ENCODE peak calls at places on chromosome 18, in ten cellular contexts. N is uterus, P is nephron progenitor cell, I is Peyer's patch, M is cardiac muscle cell, R is neural crest cell, A is epithelial cell of esophagus, L is transverse colon, K is ovary, V is GM06990. B is an unnamed sample.

GRCh38 chr18:70907673-70908072 is 618.8 kb downstream of the SOCS6 start:
- DNase-seq in N (no peak), P (no peak), I (no peak), M (peak; percentile 2), R (no peak), A (no peak), L (no peak), K (no peak), V (no peak), B (peak; percentile 15)

GRCh38 chr18:37575646-37576045 is 10.0 kb upstream of the CELF4 start:
- DNase-seq in N (no peak), P (no peak), I (no peak), M (no peak), R (no peak), A (no peak), L (no peak), K (no peak), V (no peak), B (no peak)

GRCh38 chr18:74796928-74797576 is 199.4 kb downstream of the ZNF407 start:
- DNase-seq in N (no peak), P (no peak), I (no peak), M (peak; percentile 50), R (no peak), A (peak; percentile 58), L (no peak), K (no peak), V (no peak), B (peak; percentile 56)

GRCh38 chr18:46067431-46068007 is 4.5 kb downstream of the PSTPIP2 start:
- DNase-seq in N (no peak), P (no peak), I (no peak), M (peak; percentile 29), R (no peak), A (no peak), L (no peak), K (no peak), V (no peak), B (peak; percentile 22)

GRCh38 chr18:47901624-47902362 is 28.7 kb downstream of the SMAD2 start:
- DNase-seq in N (no peak), P (no peak), I (no peak), M (peak; percentile 42), R (no peak), A (no peak), L (no peak), K (no peak), V (peak; percentile 38), B (no peak)

GRCh38 chr18:10297079-10297478 is 157.4 kb upstream of the APCDD1 start:
- DNase-seq in N (no peak), P (peak; percentile 12), I (peak; percentile 34), M (no peak), R (no peak), A (no peak), L (no peak), K (no peak), V (no peak), B (no peak)

GRCh38 chr18:61544178-61544577 is 210.9 kb downstream of the CDH20 start:
- DNase-seq in N (no peak), P (no peak), I (no peak), M (no peak), R (no peak), A (no peak), L (no peak), K (no peak), V (no peak), B (no peak)

GRCh38 chr18:76889086-76889699 is 66.8 kb downstream of the ZNF236 start:
- DNase-seq in N (no peak), P (no peak), I (no peak), M (no peak), R (no peak), A (no peak), L (no peak), K (no peak), V (no peak), B (no peak)

GRCh38 chr18:11991021-11991770 is 9.9 kb downstream of the IMPA2 start:
- DNase-seq in N (no peak), P (no peak), I (no peak), M (no peak), R (no peak), A (no peak), L (no peak), K (no peak), V (no peak), B (no peak)

GRCh38 chr18:22446325-22446724 is 28.6 kb upstream of the CTAGE1 start:
- DNase-seq in N (no peak), P (no peak), I (no peak), M (no peak), R (no peak), A (no peak), L (no peak), K (no peak), V (no peak), B (no peak)

GRCh38 chr18:10526211-10526949 is 553 bp downstream of the NAPG start:
- DNase-seq in N (peak; percentile 68), P (peak; percentile 77), I (peak; percentile 67), M (peak; percentile 59), R (peak; percentile 37), A (peak; percentile 54), L (peak; percentile 58), K (peak; percentile 75), V (no peak), B (peak; percentile 51)

GRCh38 chr18:9673296-9674251 is 34.5 kb upstream of the RAB31 start:
- DNase-seq in N (no peak), P (no peak), I (peak; percentile 66), M (peak; percentile 81), R (no peak), A (peak; percentile 98), L (peak; percentile 56), K (no peak), V (peak; percentile 88), B (peak; percentile 84)

GRCh38 chr18:44977856-44978255 is 297.2 kb downstream of the SETBP1 start:
- DNase-seq in N (no peak), P (no peak), I (no peak), M (no peak), R (no peak), A (no peak), L (no peak), K (no peak), V (no peak), B (no peak)

GRCh38 chr18:36544036-36544725 is 246.7 kb downstream of the FHOD3 start:
- DNase-seq in N (no peak), P (no peak), I (no peak), M (no peak), R (no peak), A (peak; percentile 91), L (no peak), K (no peak), V (no peak), B (peak; percentile 36)

GRCh38 chr18:49976810-49977209 is 163.5 kb upstream of the ACAA2 start:
- DNase-seq in N (no peak), P (no peak), I (no peak), M (peak; percentile 3), R (no peak), A (no peak), L (no peak), K (no peak), V (no peak), B (no peak)

GRCh38 chr18:2424420-2424819 is 146.9 kb downstream of the METTL4 start:
- DNase-seq in N (no peak), P (no peak), I (no peak), M (no peak), R (no peak), A (peak; percentile 37), L (no peak), K (no peak), V (no peak), B (no peak)

DNA sequence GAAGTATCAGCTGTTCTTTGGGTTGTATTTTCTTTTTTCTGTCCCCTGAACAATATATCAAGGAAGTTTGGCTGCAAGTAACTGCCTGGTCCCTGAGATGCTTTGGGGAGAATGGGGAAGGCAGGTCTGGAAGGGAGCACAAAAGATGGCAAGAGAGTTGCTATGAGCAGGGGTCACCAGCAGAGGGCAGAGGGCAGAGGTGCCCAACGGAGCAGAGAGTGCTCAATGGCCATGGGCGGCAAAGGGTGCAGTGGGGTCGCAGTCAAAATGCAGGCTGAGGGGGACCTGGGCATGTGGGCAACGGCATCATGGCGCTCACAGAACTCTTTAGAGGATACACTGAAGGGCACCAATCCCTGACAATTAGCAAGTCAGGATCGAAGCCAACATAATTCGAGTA is 107.7 kb upstream of the ATP8B1 start:
- DNase-seq in N (no peak), P (peak; percentile 34), I (no peak), M (no peak), R (peak; percentile 9), A (no peak), L (no peak), K (no peak), V (no peak), B (no peak)
- TF ChIP-seq CTCF in N (no peak), P (no peak), I (no peak), M (peak; percentile 40), R (peak; percentile 45), A (peak; percentile 36), L (peak; percentile 23), K (no peak), V (peak; percentile 72), B (peak; percentile 51)

GRCh38 chr18:27017901-27018500 is 152.5 kb upstream of the AQP4 start:
- DNase-seq in N (no peak), P (peak; percentile 10), I (no peak), M (peak; percentile 5), R (no peak), A (peak; percentile 44), L (no peak), K (no peak), V (no peak), B (peak; percentile 15)
- TF ChIP-seq CTCF in N (peak; percentile 31), P (peak; percentile 69), I (peak; percentile 20), M (peak; percentile 37), R (peak; percentile 79), A (peak; percentile 77), L (peak; percentile 40), K (peak; percentile 13), V (peak; percentile 53), B (peak; percentile 26)

DNA sequence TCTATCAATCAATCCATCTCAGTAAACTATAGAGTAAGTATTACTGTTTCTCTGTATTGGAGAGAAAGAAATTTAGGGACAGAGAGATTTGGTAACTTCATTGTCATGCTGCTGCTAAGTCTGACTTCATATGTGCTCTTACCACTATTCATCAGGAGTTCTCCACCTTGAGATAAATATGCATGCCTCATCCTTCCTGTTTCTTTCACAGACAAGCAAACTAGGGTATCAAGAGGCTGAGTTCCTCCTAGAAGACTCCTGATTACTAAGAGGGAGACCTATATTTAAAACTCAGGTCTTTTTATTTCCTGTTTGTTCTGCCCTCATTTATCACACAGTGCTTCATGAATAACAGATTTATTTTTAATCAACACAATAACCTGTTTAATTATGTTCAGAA is 34.1 kb downstream of the RIT2 start:
- DNase-seq in N (no peak), P (no peak), I (no peak), M (no peak), R (no peak), A (no peak), L (no peak), K (no peak), V (no peak), B (peak; percentile 2)
- TF ChIP-seq CTCF in N (no peak), P (no peak), I (no peak), M (no peak), R (no peak), A (no peak), L (no peak), K (no peak), V (no peak), B (no peak)

DNA sequence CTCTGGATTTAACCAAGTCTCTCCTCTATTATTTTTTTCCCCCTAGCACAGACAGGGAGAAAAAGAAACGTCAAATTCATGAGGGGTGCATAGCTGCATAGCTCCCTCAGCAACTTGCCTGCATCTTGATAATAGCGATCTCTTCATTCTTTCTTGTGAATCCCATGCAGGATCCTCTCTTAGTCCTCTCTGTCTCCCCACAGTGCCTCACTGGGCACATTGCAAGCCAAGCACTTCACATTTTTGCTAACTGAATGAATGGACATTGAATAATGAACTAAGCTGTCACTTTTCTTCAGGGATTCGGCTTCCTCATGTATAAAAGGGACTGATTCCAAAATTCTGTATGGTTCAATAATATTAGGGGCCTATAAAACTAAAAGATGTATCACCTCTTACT is 2.9 kb upstream of the EPB41L3 start:
- DNase-seq in N (no peak), P (peak; percentile 31), I (no peak), M (peak; percentile 82), R (peak; percentile 18), A (peak; percentile 18), L (no peak), K (no peak), V (no peak), B (peak; percentile 69)
- TF ChIP-seq CTCF in N (peak; percentile 12), P (peak; percentile 45), I (no peak), M (peak; percentile 89), R (peak; percentile 67), A (peak; percentile 45), L (peak; percentile 38), K (no peak), V (peak; percentile 13), B (peak; percentile 69)